ENCODE peak calls at places on chromosomes 13 and 19, in four cellular contexts. One of them, this sample, is unnamed.

GRCh38 chr13:111139874-111140561 is 24.9 kb downstream of the ARHGEF7 start:
- DNase-seq in breast epithelium: no peak
- DNase-seq in ovary: no peak
- DNase-seq in HFF-Myc: no peak
- DNase-seq in this sample: no peak

GRCh38 chr13:94416454-94417080 is 62.9 kb downstream of the DCT start:
- DNase-seq in breast epithelium: no peak
- DNase-seq in ovary: no peak
- DNase-seq in HFF-Myc: no peak
- DNase-seq in this sample: peak; percentile 28

GRCh38 chr19:8163781-8164180 is 14.4 kb upstream of the FBN3 start:
- DNase-seq in breast epithelium: no peak
- DNase-seq in ovary: no peak
- DNase-seq in HFF-Myc: no peak
- DNase-seq in this sample: no peak

GRCh38 chr13:37485766-37486165 is 112.8 kb downstream of the POSTN start:
- DNase-seq in ovary: no peak
- DNase-seq in breast epithelium: no peak
- DNase-seq in HFF-Myc: no peak
- DNase-seq in this sample: no peak

GRCh38 chr13:35630551-35631275 is 154.2 kb upstream of the MAB21L1 start:
- DNase-seq in ovary: no peak
- DNase-seq in breast epithelium: no peak
- DNase-seq in HFF-Myc: peak; percentile 56
- DNase-seq in this sample: peak; percentile 28

GRCh38 chr13:30165791-30166190 is 141.6 kb downstream of the KATNAL1 start:
- DNase-seq in breast epithelium: no peak
- DNase-seq in HFF-Myc: no peak
- DNase-seq in ovary: no peak
- DNase-seq in this sample: no peak

GRCh38 chr13:90547272-90547790 is 800.2 kb upstream of the MIR17HG start:
- DNase-seq in ovary: no peak
- DNase-seq in breast epithelium: no peak
- DNase-seq in HFF-Myc: no peak
- DNase-seq in this sample: no peak

GRCh38 chr19:5395541-5395940 is 54.9 kb upstream of the PTPRS start:
- DNase-seq in ovary: no peak
- DNase-seq in HFF-Myc: no peak
- DNase-seq in breast epithelium: no peak
- DNase-seq in this sample: no peak

GRCh38 chr19:52658595-52658994 is 20.4 kb upstream of the ZNF83 start:
- DNase-seq in HFF-Myc: no peak
- DNase-seq in ovary: no peak
- DNase-seq in breast epithelium: no peak
- DNase-seq in this sample: no peak

GRCh38 chr13:62793850-62794249 is 1378.2 kb upstream of the PCDH20 start:
- DNase-seq in breast epithelium: no peak
- DNase-seq in ovary: no peak
- DNase-seq in HFF-Myc: no peak
- DNase-seq in this sample: no peak

GRCh38 chr13:21683034-21683733 is 12.3 kb downstream of the FGF9 start:
- DNase-seq in breast epithelium: no peak
- DNase-seq in ovary: no peak
- DNase-seq in HFF-Myc: no peak
- DNase-seq in this sample: no peak

GRCh38 chr13:24011266-24011665 is 114.0 kb upstream of the C1QTNF9B start:
- DNase-seq in breast epithelium: no peak
- DNase-seq in HFF-Myc: no peak
- DNase-seq in ovary: no peak
- DNase-seq in this sample: no peak

GRCh38 chr19:50607874-50608785 is 31.6 kb downstream of the SYT3 start:
- DNase-seq in breast epithelium: no peak
- DNase-seq in HFF-Myc: peak; percentile 45
- DNase-seq in ovary: peak; percentile 47
- DNase-seq in this sample: peak; percentile 17

GRCh38 chr13:46782066-46782465 is 14.9 kb downstream of the ESD start:
- DNase-seq in breast epithelium: no peak
- DNase-seq in ovary: no peak
- DNase-seq in HFF-Myc: no peak
- DNase-seq in this sample: no peak

GRCh38 chr13:105616313-105617075 is 919.0 kb downstream of the EFNB2 start:
- DNase-seq in breast epithelium: no peak
- DNase-seq in HFF-Myc: no peak
- DNase-seq in ovary: no peak
- DNase-seq in this sample: no peak

GRCh38 chr13:34430294-34430693 is 511.8 kb upstream of the NBEA start:
- DNase-seq in ovary: no peak
- DNase-seq in breast epithelium: no peak
- DNase-seq in HFF-Myc: no peak
- DNase-seq in this sample: no peak

GRCh38 chr13:43284162-43284561 is 260.8 kb downstream of the DNAJC15 start:
- DNase-seq in ovary: no peak
- DNase-seq in breast epithelium: no peak
- DNase-seq in HFF-Myc: no peak
- DNase-seq in this sample: no peak

DNA sequence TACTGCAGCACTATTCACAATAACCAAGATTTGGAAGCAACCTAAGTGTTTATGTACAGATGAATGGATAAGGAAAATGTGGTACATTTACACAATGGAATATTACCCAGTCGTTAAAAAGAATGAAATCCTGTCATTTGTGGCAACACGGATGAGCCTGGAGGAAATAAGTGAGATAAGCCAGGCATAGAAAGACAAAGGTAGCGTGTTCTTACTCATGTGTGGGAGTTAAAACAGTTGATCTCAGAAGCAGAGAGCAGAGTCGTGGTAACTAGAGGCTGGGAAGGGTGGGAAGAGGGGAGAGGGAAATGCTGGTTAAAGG is 29.5 kb downstream of the LILRB4 start:
- DNase-seq in breast epithelium: no peak
- DNase-seq in ovary: no peak
- DNase-seq in HFF-Myc: no peak
- DNase-seq in this sample: no peak
- TF ChIP-seq CTCF in breast epithelium: no peak
- TF ChIP-seq CTCF in ovary: no peak
- TF ChIP-seq CTCF in HFF-Myc: no peak
- TF ChIP-seq CTCF in this sample: no peak

GRCh38 chr19:3783660-3784584 is 2.3 kb downstream of the MATK start:
- DNase-seq in breast epithelium: no peak
- DNase-seq in HFF-Myc: no peak
- DNase-seq in ovary: no peak
- DNase-seq in this sample: no peak
- TF ChIP-seq CTCF in breast epithelium: no peak
- TF ChIP-seq CTCF in HFF-Myc: peak; percentile 24
- TF ChIP-seq CTCF in ovary: no peak
- TF ChIP-seq CTCF in this sample: peak; percentile 33

DNA sequence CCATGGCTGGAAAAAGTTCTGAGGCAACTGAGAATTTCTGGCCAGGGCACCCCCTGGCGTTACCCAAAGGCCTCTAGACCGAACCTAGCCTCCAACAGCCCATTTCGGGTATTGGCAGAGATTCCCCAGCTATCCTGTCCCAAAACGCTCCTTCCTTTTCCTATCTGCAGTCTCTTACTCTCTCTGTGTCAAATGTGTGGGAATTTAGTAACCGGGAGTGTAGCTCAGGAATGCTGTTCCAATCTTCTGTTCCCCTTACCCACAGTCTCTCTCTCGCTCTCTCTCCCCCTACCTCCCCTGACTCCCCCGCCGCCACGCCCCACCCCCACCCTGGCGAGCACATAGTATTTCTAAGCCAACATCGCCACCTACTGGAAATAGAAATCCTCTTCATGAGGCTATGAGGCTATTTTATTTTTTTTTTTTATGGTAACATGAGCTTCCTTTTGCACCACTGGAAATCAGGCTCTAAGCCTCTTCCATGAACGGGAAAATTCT is 27.0 kb downstream of the OXGR1 start:
- DNase-seq in ovary: no peak
- DNase-seq in breast epithelium: no peak
- DNase-seq in HFF-Myc: no peak
- DNase-seq in this sample: no peak
- TF ChIP-seq CTCF in ovary: no peak
- TF ChIP-seq CTCF in breast epithelium: no peak
- TF ChIP-seq CTCF in HFF-Myc: no peak
- TF ChIP-seq CTCF in this sample: no peak

DNA sequence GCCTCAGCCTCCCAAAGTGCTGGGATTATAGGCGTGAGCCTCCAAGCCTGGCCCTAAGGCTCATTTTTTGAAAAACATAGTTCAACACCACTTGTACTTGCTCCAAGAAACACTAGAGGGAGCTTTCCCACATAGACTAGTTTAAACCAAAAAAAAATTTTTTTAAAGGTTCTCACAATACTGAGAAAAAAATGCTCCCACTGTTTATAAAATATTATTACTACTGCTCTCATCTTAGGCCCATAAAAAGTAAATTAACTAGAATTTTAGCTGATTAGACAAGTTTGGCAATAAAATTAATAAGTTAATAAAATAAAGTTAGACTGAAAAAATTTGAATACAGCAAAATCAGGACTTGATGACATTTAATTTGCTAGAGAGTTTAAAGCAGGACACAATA is 109.5 kb downstream of the TBC1D4 start:
- DNase-seq in HFF-Myc: no peak
- DNase-seq in ovary: no peak
- DNase-seq in breast epithelium: no peak
- DNase-seq in this sample: no peak
- TF ChIP-seq CTCF in HFF-Myc: peak; percentile 54
- TF ChIP-seq CTCF in ovary: peak; percentile 68
- TF ChIP-seq CTCF in breast epithelium: peak; percentile 65
- TF ChIP-seq CTCF in this sample: peak; percentile 73

GRCh38 chr19:33953592-33953991 is 156.9 kb downstream of the KCTD15 start:
- DNase-seq in HFF-Myc: no peak
- DNase-seq in ovary: no peak
- DNase-seq in breast epithelium: no peak
- DNase-seq in this sample: no peak
- TF ChIP-seq CTCF in HFF-Myc: no peak
- TF ChIP-seq CTCF in ovary: no peak
- TF ChIP-seq CTCF in breast epithelium: no peak
- TF ChIP-seq CTCF in this sample: no peak

DNA sequence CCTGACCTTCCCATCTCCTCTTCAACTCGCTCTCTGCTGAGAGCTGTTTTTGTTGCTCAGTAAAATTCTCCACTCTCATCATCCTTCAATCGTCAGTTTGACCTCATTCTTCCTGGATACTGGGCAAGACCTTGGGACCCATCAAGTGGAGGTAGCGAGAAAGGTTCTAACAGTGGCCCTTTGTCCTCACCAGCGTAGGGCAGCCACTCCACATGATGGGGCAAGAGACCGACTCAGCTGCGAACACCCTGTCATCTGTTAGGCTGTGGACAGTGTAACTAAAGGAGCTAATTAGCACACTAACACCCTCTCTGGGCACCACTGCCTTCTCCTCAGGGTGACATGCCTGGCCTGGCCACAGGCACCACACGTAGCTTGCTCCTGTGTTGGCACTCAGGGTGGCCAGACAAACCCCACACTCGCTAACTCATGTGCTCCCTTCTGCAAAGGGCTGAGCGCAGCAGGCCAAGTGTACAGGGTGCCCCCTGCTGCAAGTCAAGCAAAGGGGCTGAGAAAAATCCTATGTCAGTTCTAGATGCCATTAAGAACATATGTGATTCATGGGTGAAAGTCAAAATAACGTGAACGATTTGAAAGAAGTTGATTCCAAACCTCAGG is 1216.0 kb downstream of the SLITRK5 start:
- DNase-seq in HFF-Myc: no peak
- DNase-seq in ovary: no peak
- DNase-seq in breast epithelium: no peak
- DNase-seq in this sample: no peak
- TF ChIP-seq CTCF in HFF-Myc: no peak
- TF ChIP-seq CTCF in ovary: no peak
- TF ChIP-seq CTCF in breast epithelium: no peak
- TF ChIP-seq CTCF in this sample: no peak

GRCh38 chr13:60267498-60268202 is 103.9 kb upstream of the DIAPH3 start:
- DNase-seq in breast epithelium: no peak
- DNase-seq in ovary: no peak
- DNase-seq in HFF-Myc: no peak
- DNase-seq in this sample: no peak
- TF ChIP-seq CTCF in breast epithelium: no peak
- TF ChIP-seq CTCF in ovary: no peak
- TF ChIP-seq CTCF in HFF-Myc: no peak
- TF ChIP-seq CTCF in this sample: no peak

DNA sequence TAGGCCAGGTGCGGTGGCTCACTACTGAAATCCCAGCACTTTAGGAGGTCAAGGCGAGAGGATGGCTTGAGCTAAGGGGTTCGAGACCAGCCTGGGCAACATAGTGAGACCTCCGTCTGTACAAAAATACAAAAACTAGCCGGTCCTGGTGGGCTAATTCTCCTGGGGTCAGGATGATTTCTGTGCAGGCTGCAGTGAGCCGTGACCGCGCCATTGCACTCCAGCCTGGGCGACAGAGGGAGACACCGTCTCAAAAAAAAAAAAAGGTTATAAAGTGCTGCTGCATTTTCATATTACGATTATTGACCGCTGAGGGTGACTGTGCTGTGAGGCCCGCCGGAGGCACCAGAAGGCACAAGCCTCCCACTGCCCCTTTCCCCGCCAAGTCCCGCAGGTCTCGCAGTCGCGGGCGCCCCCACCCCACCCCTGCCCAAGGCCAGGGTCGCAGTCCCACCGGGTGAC is 477 bp upstream of the PLEKHF1 start:
- DNase-seq in ovary: no peak
- DNase-seq in HFF-Myc: no peak
- DNase-seq in breast epithelium: no peak
- DNase-seq in this sample: no peak
- TF ChIP-seq CTCF in ovary: no peak
- TF ChIP-seq CTCF in HFF-Myc: no peak
- TF ChIP-seq CTCF in breast epithelium: no peak
- TF ChIP-seq CTCF in this sample: no peak

DNA sequence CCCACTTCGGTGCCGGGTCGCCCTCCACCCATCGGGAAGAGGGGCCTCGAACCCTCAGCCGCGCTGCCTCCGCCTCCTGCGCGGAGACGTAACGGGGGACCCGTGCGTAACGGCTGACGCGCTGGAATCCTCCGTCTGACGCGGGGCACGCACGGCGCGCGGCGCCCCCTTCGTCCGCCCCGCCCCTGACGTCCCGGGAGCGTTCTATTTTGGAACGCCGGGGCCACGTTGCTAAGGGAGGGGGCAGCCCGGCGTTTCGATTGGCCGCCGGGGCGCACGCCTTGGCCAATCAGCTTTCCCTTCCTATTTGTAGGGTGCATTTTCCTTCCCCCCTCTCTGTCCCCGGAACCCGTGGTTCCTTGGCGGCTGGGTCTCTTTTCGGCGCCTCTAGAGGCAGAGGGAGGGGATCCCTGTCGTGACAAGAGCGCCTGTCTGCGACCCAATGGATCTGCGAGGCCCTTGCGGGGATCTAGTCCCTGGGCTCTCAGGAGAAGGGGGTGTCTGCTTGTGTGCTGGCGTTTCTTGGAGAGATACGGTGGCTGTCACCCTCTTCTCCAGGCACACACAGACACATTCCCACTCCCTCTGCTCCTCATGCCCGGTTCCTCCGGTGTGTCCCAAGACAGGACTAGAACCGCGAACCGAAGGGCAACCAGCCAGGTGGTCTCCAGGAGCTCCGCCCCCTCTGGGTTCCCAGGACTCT is 1.5 kb downstream of the FOSB start:
- DNase-seq in ovary: peak; percentile 93
- DNase-seq in breast epithelium: peak; percentile 94
- DNase-seq in HFF-Myc: no peak
- DNase-seq in this sample: peak; percentile 74
- TF ChIP-seq CTCF in ovary: no peak
- TF ChIP-seq CTCF in breast epithelium: no peak
- TF ChIP-seq CTCF in HFF-Myc: no peak
- TF ChIP-seq CTCF in this sample: no peak

This sample was measured in retinal pigment epithelial cell.